ENCODE peak calls at places on chromosomes 1 and 21, in eight cellular contexts. W is C1 segment of cervical spinal cord; B is natural killer cell treated with Interleukin-12 subunit alpha and Interleukin-12 subunit beta and Interleukin-15 and Interleukin-18, amount 100 ng/mL, for 72 hours; O is neuronal stem cell; Q is adrenal gland; N is SW480; U is H7; X is activated naive CD4-positive, alpha-beta T cell. V is an unnamed sample.
A peak's percentile ranks its signal among the peaks of the same experiment; 100 is the strongest.

GRCh38 chr1:52056937-52057231 is 789 bp downstream of the BTF3L4 start:
- DNase-seq in W (no peak), B (no peak), O (no peak), Q (no peak), N (no peak), U (no peak), X (no peak), V (no peak)

GRCh38 chr1:53368314-53369033 is 40.6 kb upstream of the LRP8 start:
- DNase-seq in W (no peak), B (no peak), O (no peak), Q (peak; percentile 16), N (no peak), U (peak; percentile 47), X (no peak), V (peak; percentile 14)

GRCh38 chr1:246565751-246566127 is 322 bp downstream of the TFB2M start:
- DNase-seq in W (no peak), B (no peak), O (no peak), Q (no peak), N (no peak), U (peak; percentile 57), X (no peak), V (no peak)

GRCh38 chr1:165408518-165408917 is 36.4 kb downstream of the RXRG start:
- DNase-seq in W (no peak), B (no peak), O (peak; percentile 29), Q (no peak), N (peak; percentile 82), U (peak; percentile 64), X (no peak), V (no peak)

GRCh38 chr1:66294692-66295384 is 239.1 kb upstream of the SGIP1 start:
- DNase-seq in W (no peak), B (no peak), O (no peak), Q (no peak), N (peak; percentile 53), U (no peak), X (no peak), V (no peak)

GRCh38 chr1:31937300-31938183 is 626 bp downstream of the PTP4A2 start:
- DNase-seq in W (peak; percentile 91), B (peak; percentile 89), O (no peak), Q (peak; percentile 79), N (peak; percentile 66), U (peak; percentile 86), X (peak; percentile 65), V (peak; percentile 88)

GRCh38 chr1:152107984-152108898 is 7.0 kb downstream of the TCHH start:
- DNase-seq in W (no peak), B (no peak), O (no peak), Q (no peak), N (peak; percentile 55), U (peak; percentile 30), X (no peak), V (no peak)

GRCh38 chr1:1199141-1199960 is 7.0 kb downstream of the TNFRSF18 start:
- DNase-seq in W (no peak), B (peak; percentile 56), O (no peak), Q (no peak), N (no peak), U (peak; percentile 71), X (no peak), V (no peak)

GRCh38 chr1:159892944-159893343 is 7.0 kb downstream of the CFAP45 start:
- DNase-seq in W (no peak), B (no peak), O (no peak), Q (no peak), N (no peak), U (no peak), X (no peak), V (no peak)

GRCh38 chr21:46065993-46066842 is 31.7 kb upstream of the COL6A2 start:
- DNase-seq in W (no peak), B (no peak), O (no peak), Q (no peak), N (no peak), U (peak; percentile 69), X (no peak), V (no peak)

GRCh38 chr1:36966242-36966641 is 68.1 kb downstream of the GRIK3 start:
- DNase-seq in W (no peak), B (no peak), O (peak; percentile 46), Q (peak; percentile 35), N (no peak), U (peak; percentile 74), X (no peak), V (no peak)

GRCh38 chr1:5754817-5755551 is 237.2 kb downstream of the NPHP4 start:
- DNase-seq in W (no peak), B (peak; percentile 45), O (no peak), Q (no peak), N (no peak), U (no peak), X (no peak), V (no peak)

GRCh38 chr1:240644732-240645131 is 32.8 kb upstream of the GREM2 start:
- DNase-seq in W (no peak), B (no peak), O (no peak), Q (no peak), N (no peak), U (no peak), X (no peak), V (no peak)

GRCh38 chr1:206589206-206589605 is 23.1 kb downstream of the EIF2D start:
- DNase-seq in W (no peak), B (no peak), O (no peak), Q (peak; percentile 56), N (no peak), U (no peak), X (no peak), V (no peak)

GRCh38 chr21:37848721-37849490 is 67.4 kb downstream of the KCNJ6 start:
- DNase-seq in W (no peak), B (no peak), O (no peak), Q (no peak), N (no peak), U (no peak), X (no peak), V (no peak)

GRCh38 chr1:6419397-6419802 is 319 bp downstream of the HES2 start:
- DNase-seq in W (no peak), B (no peak), O (no peak), Q (no peak), N (peak; percentile 48), U (peak; percentile 91), X (no peak), V (no peak)

GRCh38 chr1:161439280-161440232 is 65.7 kb upstream of the FCGR2A start:
- DNase-seq in W (no peak), B (no peak), O (no peak), Q (no peak), N (peak; percentile 29), U (peak; percentile 67), X (no peak), V (no peak)

GRCh38 chr1:200892958-200893357 is 1.7 kb upstream of the INAVA start:
- DNase-seq in W (no peak), B (no peak), O (no peak), Q (no peak), N (no peak), U (no peak), X (no peak), V (no peak)

GRCh38 chr1:89476072-89476471 is 48.6 kb upstream of the LRRC8B start:
- DNase-seq in W (no peak), B (no peak), O (no peak), Q (no peak), N (no peak), U (no peak), X (no peak), V (no peak)

GRCh38 chr1:22318279-22318983 is 133.2 kb upstream of the ZBTB40 start:
- DNase-seq in W (peak; percentile 64), B (no peak), O (peak; percentile 53), Q (peak; percentile 77), N (no peak), U (peak; percentile 91), X (no peak), V (peak; percentile 67)

GRCh38 chr1:92958203-92958970 is 2.9 kb downstream of the DIPK1A start:
- DNase-seq in W (no peak), B (no peak), O (no peak), Q (no peak), N (no peak), U (no peak), X (no peak), V (no peak)

GRCh38 chr1:46673749-46674182 is 2.1 kb downstream of the TEX38 start:
- DNase-seq in W (no peak), B (no peak), O (no peak), Q (no peak), N (peak; percentile 50), U (no peak), X (no peak), V (no peak)

GRCh38 chr1:196856053-196856452 is 31.8 kb upstream of the CFHR4 start:
- DNase-seq in W (no peak), B (no peak), O (no peak), Q (no peak), N (no peak), U (no peak), X (no peak), V (no peak)

GRCh38 chr21:44867999-44868700 is 5.3 kb downstream of the PTTG1IP start:
- DNase-seq in W (no peak), B (no peak), O (no peak), Q (no peak), N (no peak), U (no peak), X (no peak), V (no peak)

V was measured in hypothalamus.